ENCODE peak calls at places on chromosomes 2 and 18, in four cellular contexts. E is HepG2, D is K562, A is H1. X is an unnamed sample.

GRCh38 chr2:73920577-73921545 is 5.8 kb upstream of the DGUOK start:
- DNase-seq in A (peak), D (peak), E (peak), X (no peak)

GRCh38 chr2:30410217-30410616 is 36.8 kb upstream of the LCLAT1 start:
- DNase-seq in A (no peak), D (no peak), E (peak), X (no peak)

GRCh38 chr2:19785432-19785831 is 116.4 kb downstream of the TTC32 start:
- DNase-seq in E (no peak), A (no peak), D (no peak), X (no peak)

GRCh38 chr18:76212958-76213357 is 282.1 kb downstream of the ZNF516 start:
- DNase-seq in D (no peak), A (no peak), E (no peak), X (no peak)

GRCh38 chr2:41939410-41939775 is 108.4 kb upstream of the PKDCC start:
- DNase-seq in D (no peak), A (no peak), E (no peak), X (no peak)

GRCh38 chr2:231914077-231914690 is 12.0 kb downstream of the NPPC start:
- DNase-seq in D (no peak), E (no peak), A (no peak), X (no peak)

GRCh38 chr2:153474407-153474806 is 4.2 kb downstream of the RPRM start:
- DNase-seq in D (no peak), A (no peak), E (no peak), X (no peak)

GRCh38 chr2:71006955-71007799 is 12.5 kb upstream of the TEX261 start:
- DNase-seq in A (no peak), E (peak), D (peak), X (no peak)

GRCh38 chr2:86298411-86299390 is 38.7 kb downstream of the REEP1 start:
- DNase-seq in D (no peak), E (peak), A (no peak), X (no peak)

GRCh38 chr2:20523053-20523452 is 76.2 kb downstream of the RHOB start:
- DNase-seq in A (no peak), D (no peak), E (no peak), X (no peak)

GRCh38 chr18:48719388-48719787 is 180.6 kb downstream of the CTIF start:
- DNase-seq in D (no peak), A (no peak), E (no peak), X (no peak)

GRCh38 chr2:33436083-33436482 is 40.4 kb upstream of the RASGRP3 start:
- DNase-seq in E (no peak), D (no peak), A (no peak), X (no peak)

GRCh38 chr2:147485210-147485851 is 359.5 kb upstream of the ACVR2A start:
- DNase-seq in A (no peak), E (no peak), D (no peak), X (no peak)

GRCh38 chr2:30455339-30455738 is 8.3 kb downstream of the LCLAT1 start:
- DNase-seq in D (no peak), E (no peak), A (no peak), X (no peak)

GRCh38 chr2:241771286-241772062 is 5.1 kb upstream of the GAL3ST2 start:
- DNase-seq in E (peak), D (peak), A (peak), X (no peak)

GRCh38 chr2:20326163-20326780 is 24.4 kb downstream of the PUM2 start:
- DNase-seq in E (peak), D (peak), A (no peak), X (no peak)

GRCh38 chr2:95231723-95232122 is 24.4 kb downstream of the ZNF892 start:
- DNase-seq in E (peak), D (peak), A (peak), X (no peak)

GRCh38 chr2:47214990-47215389 is 59.9 kb upstream of the STPG4 start:
- DNase-seq in D (no peak), A (no peak), E (no peak), X (no peak)

GRCh38 chr2:233460726-233461431 is 105.7 kb downstream of the USP40 start:
- DNase-seq in A (no peak), E (peak), D (no peak), X (no peak)

GRCh38 chr2:157480182-157480961 is 36.5 kb upstream of the CYTIP start:
- DNase-seq in D (no peak), E (no peak), A (no peak), X (no peak)

GRCh38 chr18:45782662-45783061 is 42.8 kb upstream of the SIGLEC15 start:
- DNase-seq in E (no peak), A (no peak), D (no peak), X (no peak)

GRCh38 chr2:239927424-239927981 is 97.6 kb downstream of the NDUFA10 start:
- DNase-seq in E (peak), A (no peak), D (peak), X (no peak)
- TF ChIP-seq MAX in E (no peak), A (no peak), D (no peak), X (no peak)

DNA sequence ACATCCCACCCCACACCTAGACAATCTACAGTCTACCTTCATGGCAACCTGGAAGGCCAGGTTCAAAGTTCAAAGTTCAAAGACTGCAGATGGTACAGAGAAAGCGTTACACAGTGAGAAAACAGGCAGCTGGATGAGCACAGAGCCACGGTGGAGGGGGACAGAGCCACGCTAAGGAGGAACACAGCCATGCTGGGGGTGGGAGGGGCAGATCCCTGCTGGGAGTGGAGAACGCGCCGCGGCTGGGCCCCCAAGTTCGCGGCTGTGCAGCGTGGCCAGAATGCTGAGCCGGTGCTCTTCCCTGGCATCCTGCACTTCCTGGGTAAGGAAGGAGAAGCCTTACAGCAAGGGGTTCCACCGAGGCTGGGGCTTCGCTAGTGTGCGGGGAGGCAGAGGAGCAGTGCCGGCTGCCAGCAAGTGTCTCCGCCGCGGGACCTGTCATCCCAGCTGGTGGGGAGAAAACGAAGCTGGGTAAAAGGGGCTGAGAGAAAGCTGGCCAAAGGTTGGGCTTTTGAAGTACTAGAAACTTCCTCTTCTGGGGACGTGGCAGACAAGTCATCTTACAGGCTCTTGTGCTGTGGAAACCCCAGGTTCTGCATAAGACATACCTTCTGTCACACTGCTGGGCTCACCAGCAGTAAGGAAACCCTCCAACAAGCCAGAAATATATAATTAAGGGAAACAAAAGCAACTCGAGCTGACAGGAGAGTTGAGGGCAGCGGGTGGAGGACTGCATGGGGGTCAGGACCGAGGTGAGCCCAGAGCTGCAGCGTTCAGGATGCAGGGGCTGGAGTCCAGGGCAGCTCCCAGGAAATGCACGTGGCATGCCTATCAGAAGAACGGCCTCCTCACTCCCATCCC is 115.5 kb downstream of the HDAC4 start:
- DNase-seq in D (peak), A (no peak), E (peak), X (no peak)
- TF ChIP-seq HDAC6 in D (no peak), A (no peak), E (no peak), X (no peak)

GRCh38 chr18:12238861-12239260 is 15.3 kb upstream of the CIDEA start:
- DNase-seq in E (no peak), A (peak), D (no peak), X (no peak)
- TF ChIP-seq MAX in E (no peak), A (no peak), D (no peak), X (no peak)

DNA sequence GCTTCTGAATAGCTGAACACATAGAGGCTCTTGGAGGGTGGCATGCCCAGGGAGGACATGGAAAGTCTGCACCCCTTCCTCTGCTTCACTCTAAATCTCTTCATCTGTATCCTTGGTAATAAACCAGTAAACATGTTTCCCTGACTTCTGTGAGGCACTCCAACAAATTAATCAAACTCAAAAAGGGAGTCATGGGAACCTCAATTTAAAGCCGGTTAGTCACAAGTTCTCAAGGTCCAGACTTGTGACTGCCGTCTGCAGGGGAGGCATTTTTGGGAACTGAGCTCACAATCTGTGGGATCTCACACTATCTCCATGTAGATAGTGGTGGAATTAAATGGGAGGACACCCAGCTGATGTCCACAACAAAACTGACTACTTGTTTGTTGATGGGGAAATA is 33.1 kb upstream of the STON1 start:
- DNase-seq in D (no peak), E (no peak), A (no peak), X (no peak)
- TF ChIP-seq HDAC6 in D (no peak), E (no peak), A (no peak), X (no peak)

DNA sequence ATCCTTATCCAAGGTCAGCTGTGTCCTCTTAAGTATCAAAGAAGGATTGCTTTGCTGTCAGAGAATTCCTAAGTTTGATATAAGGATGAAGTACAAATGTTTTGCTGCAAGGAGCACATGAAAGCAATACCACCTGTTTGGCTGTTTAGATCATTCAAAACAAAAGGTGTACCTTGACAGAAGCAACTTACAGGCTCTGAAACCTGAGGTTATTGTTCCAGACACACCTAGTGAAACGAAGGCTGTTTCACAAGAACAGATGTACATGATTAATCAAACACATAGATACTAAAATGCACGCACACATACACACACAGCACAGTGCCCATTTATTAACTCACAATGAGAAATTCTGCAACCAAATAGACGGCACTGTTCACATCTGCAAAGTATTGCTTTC is 166.2 kb downstream of the RBM43 start:
- DNase-seq in A (no peak), D (no peak), E (no peak), X (no peak)
- TF ChIP-seq MAX in A (no peak), D (no peak), E (no peak), X (no peak)

DNA sequence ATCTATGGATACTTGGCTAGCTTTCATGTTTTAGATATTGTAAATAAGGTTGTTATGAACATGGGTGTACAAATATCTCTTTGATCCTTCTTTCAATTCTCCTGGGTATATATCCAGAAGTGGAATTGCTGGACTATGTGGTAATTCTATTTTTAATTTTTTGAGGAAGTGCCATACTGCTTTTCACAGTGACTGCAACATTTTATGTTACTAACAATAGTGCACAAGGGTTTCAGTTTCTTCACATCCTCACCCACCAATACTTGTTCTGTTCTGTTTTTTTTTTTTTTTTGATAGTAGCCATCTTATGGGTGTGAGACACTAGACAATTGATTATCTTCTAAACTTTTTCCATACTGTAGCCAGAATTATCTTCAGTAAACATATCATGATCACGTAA is 17.3 kb upstream of the NEUROD1 start:
- DNase-seq in D (no peak), A (no peak), E (no peak), X (no peak)
- TF ChIP-seq HDAC6 in D (no peak), A (no peak), E (no peak), X (no peak)

DNA sequence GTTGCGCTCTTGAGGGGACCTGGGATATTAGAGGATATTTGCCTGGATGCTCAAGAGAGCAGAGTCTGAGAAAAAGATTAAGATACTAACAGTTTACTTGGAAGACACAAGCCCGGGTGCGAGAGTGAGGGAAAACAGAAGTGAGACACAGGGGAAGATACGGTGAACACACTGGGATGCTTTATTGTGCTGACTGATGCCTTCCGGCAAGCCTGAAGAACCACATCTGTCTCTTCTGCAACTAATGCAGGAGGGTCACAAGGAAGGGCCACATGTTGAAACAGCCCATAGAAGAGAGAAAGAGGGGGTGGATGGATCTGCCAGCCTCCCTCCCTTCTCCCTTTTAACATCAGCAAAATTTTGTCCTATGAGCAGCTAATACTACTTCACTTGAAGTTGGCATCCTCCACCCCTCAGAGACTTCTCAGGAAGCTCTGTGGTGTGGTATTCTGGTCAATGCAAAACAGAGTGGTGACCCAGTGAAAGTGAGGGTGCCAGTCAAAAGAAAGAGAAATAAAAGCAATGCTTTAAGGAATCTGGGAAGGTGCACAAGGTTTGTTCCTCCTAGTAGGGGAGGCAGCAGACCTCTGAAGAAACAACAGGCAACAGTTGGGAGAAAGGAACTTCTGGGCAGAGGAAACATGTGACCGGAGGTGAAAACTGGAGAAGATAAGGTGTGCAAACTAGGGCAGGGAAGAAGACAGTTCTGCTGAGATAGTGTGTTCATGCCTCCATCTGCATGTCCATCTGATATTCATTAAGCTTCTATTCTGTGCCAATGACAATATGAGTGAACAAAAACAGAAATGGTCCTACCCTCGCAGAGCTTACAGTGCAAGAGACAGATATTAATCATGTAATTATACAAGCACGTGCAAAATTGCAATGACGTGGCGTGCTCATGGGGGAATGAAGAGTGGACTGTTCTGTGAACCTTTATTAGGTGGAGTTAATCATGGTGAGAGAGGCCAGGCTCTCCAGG is 107.1 kb downstream of the LYPD6B start:
- DNase-seq in D (no peak), A (no peak), E (no peak), X (no peak)
- TF ChIP-seq MAX in D (no peak), A (no peak), E (no peak), X (no peak)

DNA sequence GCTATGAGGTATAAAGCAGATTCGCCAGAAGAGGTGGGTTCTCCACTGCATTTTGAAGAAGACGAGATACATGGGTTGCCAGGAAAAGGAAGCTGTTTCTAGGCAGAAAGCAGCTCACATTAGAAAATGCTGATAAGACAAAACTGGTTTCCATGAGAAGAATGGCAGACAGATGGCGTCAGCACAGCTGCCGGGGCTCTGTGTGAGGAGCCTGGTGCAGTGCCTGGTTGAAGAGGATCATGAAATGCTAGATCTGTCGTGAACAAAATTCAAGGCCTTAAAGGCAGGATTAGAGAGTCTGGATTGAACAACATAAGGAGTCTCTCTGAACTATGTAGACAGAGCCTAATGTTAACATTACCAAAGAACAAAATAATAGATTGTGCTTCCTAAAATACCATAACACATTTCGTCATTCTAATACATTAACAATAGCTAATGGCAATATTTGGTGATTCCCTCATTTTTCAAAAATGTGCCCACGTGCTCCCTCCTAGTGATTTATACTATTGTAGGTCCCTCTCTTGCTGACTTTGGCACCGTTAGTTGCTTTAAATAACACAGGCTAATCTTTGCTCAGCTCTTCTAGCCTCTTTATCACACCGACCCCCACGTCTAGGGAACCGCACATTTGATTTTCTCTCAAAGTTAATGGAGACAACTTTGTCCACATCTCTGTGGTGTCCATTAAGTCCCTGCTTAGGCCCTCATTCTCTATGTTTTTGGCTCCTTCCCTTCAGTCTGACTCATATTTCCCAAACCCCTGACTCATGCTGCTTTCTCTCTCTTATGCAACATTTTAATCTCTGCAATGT is 38.2 kb downstream of the EFEMP1 start:
- DNase-seq in D (no peak), A (no peak), E (no peak), X (no peak)
- TF ChIP-seq HDAC6 in D (no peak), A (no peak), E (no peak), X (no peak)

X was measured in GM12878.